ENCODE peak calls at places on chromosome 1, in nine cellular contexts. One of them, this sample, is unnamed.

GRCh38 chr1:64038119-64038518 is 165.3 kb upstream of the UBE2U start:
- DNase-seq in stimulated activated CD8-positive, alpha-beta memory T cell treated with anti-CD3 and anti-CD28 coated beads, Interleukin-4, amount 100 ng/mL, for 24 hours: no peak
- DNase-seq in stimulated activated CD4-positive, alpha-beta T cell treated with anti-CD3 and anti-CD28 coated beads, Interleukin-1b, Interleukin-23, amount 100 ng/mL, for 24 hours: no peak
- DNase-seq in EH: peak
- DNase-seq in ELR: no peak
- DNase-seq in GM04504: no peak
- DNase-seq in nephron progenitor cell: no peak
- DNase-seq in activated naive CD4-positive, alpha-beta T cell treated with anti-CD3 and anti-CD28 coated beads for 36 hours: no peak
- DNase-seq in activated CD8-positive, alpha-beta memory T cell treated with anti-CD3 and anti-CD28 coated beads, Interleukin-2, amount 50 U/mL, for 48 hours: no peak
- DNase-seq in this sample: no peak

GRCh38 chr1:38788285-38788684 is 71.3 kb downstream of the RRAGC start:
- DNase-seq in stimulated activated CD8-positive, alpha-beta memory T cell treated with anti-CD3 and anti-CD28 coated beads, Interleukin-4, amount 100 ng/mL, for 24 hours: no peak
- DNase-seq in stimulated activated CD4-positive, alpha-beta T cell treated with anti-CD3 and anti-CD28 coated beads, Interleukin-1b, Interleukin-23, amount 100 ng/mL, for 24 hours: no peak
- DNase-seq in EH: no peak
- DNase-seq in ELR: no peak
- DNase-seq in GM04504: no peak
- DNase-seq in nephron progenitor cell: no peak
- DNase-seq in activated naive CD4-positive, alpha-beta T cell treated with anti-CD3 and anti-CD28 coated beads for 36 hours: no peak
- DNase-seq in activated CD8-positive, alpha-beta memory T cell treated with anti-CD3 and anti-CD28 coated beads, Interleukin-2, amount 50 U/mL, for 48 hours: no peak
- DNase-seq in this sample: no peak

GRCh38 chr1:237383825-237384612 is 342.0 kb downstream of the RYR2 start:
- DNase-seq in stimulated activated CD8-positive, alpha-beta memory T cell treated with anti-CD3 and anti-CD28 coated beads, Interleukin-4, amount 100 ng/mL, for 24 hours: no peak
- DNase-seq in stimulated activated CD4-positive, alpha-beta T cell treated with anti-CD3 and anti-CD28 coated beads, Interleukin-1b, Interleukin-23, amount 100 ng/mL, for 24 hours: no peak
- DNase-seq in EH: peak
- DNase-seq in ELR: peak
- DNase-seq in GM04504: no peak
- DNase-seq in nephron progenitor cell: no peak
- DNase-seq in activated naive CD4-positive, alpha-beta T cell treated with anti-CD3 and anti-CD28 coated beads for 36 hours: no peak
- DNase-seq in activated CD8-positive, alpha-beta memory T cell treated with anti-CD3 and anti-CD28 coated beads, Interleukin-2, amount 50 U/mL, for 48 hours: no peak
- DNase-seq in this sample: no peak

GRCh38 chr1:25106352-25106751 is 126.0 kb downstream of the SYF2 start:
- DNase-seq in stimulated activated CD8-positive, alpha-beta memory T cell treated with anti-CD3 and anti-CD28 coated beads, Interleukin-4, amount 100 ng/mL, for 24 hours: no peak
- DNase-seq in stimulated activated CD4-positive, alpha-beta T cell treated with anti-CD3 and anti-CD28 coated beads, Interleukin-1b, Interleukin-23, amount 100 ng/mL, for 24 hours: no peak
- DNase-seq in EH: peak
- DNase-seq in ELR: peak
- DNase-seq in GM04504: no peak
- DNase-seq in nephron progenitor cell: no peak
- DNase-seq in activated naive CD4-positive, alpha-beta T cell treated with anti-CD3 and anti-CD28 coated beads for 36 hours: no peak
- DNase-seq in activated CD8-positive, alpha-beta memory T cell treated with anti-CD3 and anti-CD28 coated beads, Interleukin-2, amount 50 U/mL, for 48 hours: no peak
- DNase-seq in this sample: no peak

GRCh38 chr1:183004146-183004545 is 19.1 kb upstream of the LAMC1 start:
- DNase-seq in stimulated activated CD8-positive, alpha-beta memory T cell treated with anti-CD3 and anti-CD28 coated beads, Interleukin-4, amount 100 ng/mL, for 24 hours: no peak
- DNase-seq in stimulated activated CD4-positive, alpha-beta T cell treated with anti-CD3 and anti-CD28 coated beads, Interleukin-1b, Interleukin-23, amount 100 ng/mL, for 24 hours: no peak
- DNase-seq in EH: no peak
- DNase-seq in ELR: no peak
- DNase-seq in GM04504: no peak
- DNase-seq in nephron progenitor cell: no peak
- DNase-seq in activated naive CD4-positive, alpha-beta T cell treated with anti-CD3 and anti-CD28 coated beads for 36 hours: no peak
- DNase-seq in activated CD8-positive, alpha-beta memory T cell treated with anti-CD3 and anti-CD28 coated beads, Interleukin-2, amount 50 U/mL, for 48 hours: no peak
- DNase-seq in this sample: no peak

GRCh38 chr1:89611721-89612120 is 21.2 kb upstream of the LRRC8C start:
- DNase-seq in stimulated activated CD8-positive, alpha-beta memory T cell treated with anti-CD3 and anti-CD28 coated beads, Interleukin-4, amount 100 ng/mL, for 24 hours: no peak
- DNase-seq in stimulated activated CD4-positive, alpha-beta T cell treated with anti-CD3 and anti-CD28 coated beads, Interleukin-1b, Interleukin-23, amount 100 ng/mL, for 24 hours: no peak
- DNase-seq in EH: no peak
- DNase-seq in ELR: no peak
- DNase-seq in GM04504: no peak
- DNase-seq in nephron progenitor cell: no peak
- DNase-seq in activated naive CD4-positive, alpha-beta T cell treated with anti-CD3 and anti-CD28 coated beads for 36 hours: no peak
- DNase-seq in activated CD8-positive, alpha-beta memory T cell treated with anti-CD3 and anti-CD28 coated beads, Interleukin-2, amount 50 U/mL, for 48 hours: no peak
- DNase-seq in this sample: no peak

GRCh38 chr1:162065016-162065415 is 4.5 kb upstream of the NOS1AP start:
- DNase-seq in stimulated activated CD8-positive, alpha-beta memory T cell treated with anti-CD3 and anti-CD28 coated beads, Interleukin-4, amount 100 ng/mL, for 24 hours: no peak
- DNase-seq in stimulated activated CD4-positive, alpha-beta T cell treated with anti-CD3 and anti-CD28 coated beads, Interleukin-1b, Interleukin-23, amount 100 ng/mL, for 24 hours: no peak
- DNase-seq in EH: no peak
- DNase-seq in ELR: no peak
- DNase-seq in GM04504: no peak
- DNase-seq in nephron progenitor cell: no peak
- DNase-seq in activated naive CD4-positive, alpha-beta T cell treated with anti-CD3 and anti-CD28 coated beads for 36 hours: no peak
- DNase-seq in activated CD8-positive, alpha-beta memory T cell treated with anti-CD3 and anti-CD28 coated beads, Interleukin-2, amount 50 U/mL, for 48 hours: no peak
- DNase-seq in this sample: no peak

GRCh38 chr1:193590102-193590501 is 403.7 kb upstream of the B3GALT2 start:
- DNase-seq in stimulated activated CD8-positive, alpha-beta memory T cell treated with anti-CD3 and anti-CD28 coated beads, Interleukin-4, amount 100 ng/mL, for 24 hours: no peak
- DNase-seq in stimulated activated CD4-positive, alpha-beta T cell treated with anti-CD3 and anti-CD28 coated beads, Interleukin-1b, Interleukin-23, amount 100 ng/mL, for 24 hours: no peak
- DNase-seq in EH: no peak
- DNase-seq in ELR: no peak
- DNase-seq in GM04504: no peak
- DNase-seq in nephron progenitor cell: no peak
- DNase-seq in activated naive CD4-positive, alpha-beta T cell treated with anti-CD3 and anti-CD28 coated beads for 36 hours: no peak
- DNase-seq in activated CD8-positive, alpha-beta memory T cell treated with anti-CD3 and anti-CD28 coated beads, Interleukin-2, amount 50 U/mL, for 48 hours: no peak
- DNase-seq in this sample: no peak